ENCODE peak calls at places on chromosome 5, in ten cellular contexts. T, V, C, Q, E, D, Y, H, N and F are unnamed samples.

GRCh38 chr5:110734101-110734500 is 4.7 kb upstream of the SLC25A46 start:
- DNase-seq in Q (no peak), E (no peak), T (no peak), V (no peak), N (no peak), D (no peak), H (no peak), C (no peak), Y (no peak), F (no peak)

GRCh38 chr5:15604986-15605385 is 105.0 kb downstream of the FBXL7 start:
- DNase-seq in D (no peak), N (no peak), V (no peak), Q (no peak), C (no peak), Y (no peak), T (no peak), H (no peak), E (no peak), F (no peak)

GRCh38 chr5:9411142-9411541 is 134.7 kb downstream of the SEMA5A start:
- DNase-seq in Q (no peak), V (no peak), E (no peak), C (no peak), Y (no peak), N (no peak), T (no peak), D (no peak), H (no peak), F (no peak)

GRCh38 chr5:72842816-72843215 is 26.4 kb downstream of the TNPO1 start:
- DNase-seq in T (no peak), Y (peak; percentile 92), D (no peak), V (peak; percentile 56), H (no peak), N (peak; percentile 70), C (no peak), E (no peak), Q (no peak), F (no peak)

GRCh38 chr5:122880749-122881148 is 35.3 kb downstream of the SNX24 start:
- DNase-seq in N (no peak), C (no peak), T (no peak), E (no peak), V (no peak), Q (no peak), Y (no peak), D (no peak), H (no peak), F (no peak)

GRCh38 chr5:172607213-172607793 is 33.8 kb upstream of the NEURL1B start:
- DNase-seq in C (peak; percentile 54), D (peak; percentile 57), H (no peak), Y (no peak), N (no peak), T (no peak), Q (no peak), V (no peak), E (no peak), F (peak; percentile 13)

GRCh38 chr5:123450641-123451421 is 27.6 kb upstream of the CEP120 start:
- DNase-seq in E (no peak), H (no peak), V (no peak), Y (peak; percentile 70), N (no peak), T (peak; percentile 14), C (no peak), D (peak; percentile 18), Q (no peak), F (peak; percentile 25)

GRCh38 chr5:33340195-33340594 is 100.6 kb upstream of the TARS1 start:
- DNase-seq in E (no peak), V (no peak), Q (no peak), T (no peak), H (no peak), D (no peak), Y (no peak), C (no peak), N (no peak), F (no peak)

GRCh38 chr5:152556779-152557178 is 151.7 kb upstream of the NMUR2 start:
- DNase-seq in Y (no peak), D (no peak), E (no peak), V (no peak), C (no peak), T (no peak), Q (no peak), N (no peak), H (no peak), F (no peak)

GRCh38 chr5:177501874-177502678 is 4.7 kb upstream of the PDLIM7 start:
- DNase-seq in V (no peak), C (no peak), H (no peak), Q (no peak), N (no peak), Y (no peak), T (no peak), D (no peak), E (no peak), F (no peak)

GRCh38 chr5:116746668-116747067 is 172.0 kb upstream of the SEMA6A start:
- DNase-seq in C (no peak), N (no peak), T (no peak), Y (no peak), D (no peak), Q (no peak), E (no peak), H (no peak), V (no peak), F (no peak)

GRCh38 chr5:123092696-123093095 is 3.7 kb downstream of the PRDM6 start:
- DNase-seq in T (no peak), Q (no peak), C (no peak), N (no peak), D (no peak), H (no peak), V (no peak), Y (peak; percentile 10), E (no peak), F (no peak)

GRCh38 chr5:134435525-134435924 is 23.8 kb upstream of the CDKN2AIPNL start:
- DNase-seq in N (no peak), C (no peak), E (no peak), V (no peak), Y (no peak), T (no peak), H (no peak), Q (no peak), D (no peak), F (no peak)

GRCh38 chr5:67636850-67637524 is 440.4 kb upstream of the CD180 start:
- DNase-seq in D (no peak), Y (no peak), V (no peak), C (no peak), Q (no peak), T (no peak), H (no peak), N (no peak), E (no peak), F (no peak)

GRCh38 chr5:62901001-62901400 is 322.4 kb downstream of the LRRC70 start:
- DNase-seq in T (no peak), Q (no peak), H (no peak), V (no peak), E (no peak), C (no peak), Y (no peak), D (no peak), N (no peak), F (no peak)

GRCh38 chr5:62896121-62896893 is 317.7 kb downstream of the LRRC70 start:
- DNase-seq in Q (no peak), V (no peak), C (no peak), N (no peak), E (no peak), T (no peak), D (no peak), Y (no peak), H (no peak), F (no peak)
- H3K4me3 ChIP-seq in Q (no peak overlapping the region), V (no peak overlapping the region), C (no peak overlapping the region), N (no peak overlapping the region), E (no peak overlapping the region), T (no peak overlapping the region), D (no peak overlapping the region), Y (no peak overlapping the region), H (no peak overlapping the region), F (no peak overlapping the region)

GRCh38 chr5:88873447-88873846 is 9.5 kb downstream of the MEF2C start:
- DNase-seq in T (no peak), Y (no peak), Q (no peak), C (no peak), D (no peak), E (no peak), H (no peak), N (no peak), V (no peak), F (no peak)

GRCh38 chr5:88877826-88878225 is 5.2 kb downstream of the MEF2C start:
- DNase-seq in Y (peak; percentile 78), T (no peak), V (no peak), D (no peak), N (no peak), Q (no peak), C (no peak), H (no peak), E (no peak), F (no peak)

GRCh38 chr5:88876714-88877113 is 6.3 kb downstream of the MEF2C start:
- DNase-seq in N (no peak), T (no peak), V (no peak), Y (no peak), H (no peak), D (no peak), Q (no peak), E (no peak), C (no peak), F (no peak)

GRCh38 chr5:88872971-88873370 is 10.0 kb downstream of the MEF2C start:
- DNase-seq in H (no peak), C (no peak), Y (no peak), N (no peak), T (no peak), D (no peak), V (no peak), Q (no peak), E (no peak), F (no peak)

GRCh38 chr5:88875609-88876234 is 7.3 kb downstream of the MEF2C start:
- DNase-seq in H (no peak), E (no peak), Y (peak; percentile 62), Q (no peak), D (no peak), C (no peak), N (no peak), T (no peak), V (no peak), F (peak; percentile 30)
- TF ChIP-seq POLR2A in H (no peak), E (no peak), Y (peak; percentile 18), Q (no peak), D (no peak), C (no peak), N (no peak), T (no peak), V (no peak), F (no peak)

GRCh38 chr5:140800816-140801493 is at the start of gene PCDHA3:
- DNase-seq in C (no peak), Y (peak; percentile 34), D (no peak), H (no peak), Q (no peak), T (no peak), N (peak; percentile 56), V (peak; percentile 22), E (no peak), F (no peak)
- H3K4me3 ChIP-seq in C (no peak within 1 kb of the TSS), Y (no peak within 1 kb of the TSS), D (peak within 1 kb of the TSS; percentile 2), H (peak within 1 kb of the TSS; percentile 43), Q (no peak within 1 kb of the TSS), T (no peak within 1 kb of the TSS), N (no peak within 1 kb of the TSS), V (peak within 1 kb of the TSS; percentile 49), E (peak within 1 kb of the TSS; percentile 26), F (peak within 1 kb of the TSS; percentile 24)

DNA sequence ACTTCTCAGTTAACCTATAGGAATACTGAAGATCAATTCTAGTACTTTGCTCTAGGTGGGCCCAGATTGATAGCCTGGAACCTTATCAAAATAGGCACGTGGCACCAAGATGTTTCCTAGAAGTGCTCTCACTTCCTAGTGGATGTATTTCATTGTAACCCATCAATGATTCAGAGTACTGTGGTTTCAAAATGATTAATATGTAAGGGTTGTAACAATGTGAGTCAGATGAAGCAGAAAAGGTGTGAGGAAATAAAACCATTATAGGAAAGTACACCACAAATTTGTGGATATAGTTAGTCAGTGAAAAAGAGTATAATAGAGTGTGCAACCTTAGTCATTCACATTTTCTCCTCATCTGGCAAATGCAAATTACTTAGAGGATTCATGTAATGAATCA is 177.3 kb upstream of the FST start:
- DNase-seq in C (no peak), N (no peak), Y (peak; percentile 54), D (no peak), V (no peak), E (no peak), T (no peak), Q (no peak), H (no peak), F (no peak)
- TF ChIP-seq POLR2A in C (no peak), N (no peak), Y (no peak), D (no peak), V (no peak), E (no peak), T (no peak), Q (no peak), H (no peak), F (no peak)